ENCODE peak calls at places on chromosomes 2 and 18, in nine cellular contexts. A, Z, Q, U, C, B, F, X and L are unnamed samples.

GRCh38 chr2:201151127-201152074 is 31.5 kb upstream of the CASP10 start:
- DNase-seq in Q (no peak), A (no peak), C (peak; percentile 79), X (no peak), U (no peak), B (no peak), F (no peak), Z (peak; percentile 82), L (no peak)

GRCh38 chr2:30224147-30224546 is 7.2 kb upstream of the LBH start:
- DNase-seq in A (no peak), Q (no peak), Z (no peak), C (no peak), U (no peak), X (no peak), B (no peak), F (no peak), L (no peak)

GRCh38 chr2:15737314-15738224 is 145.9 kb downstream of the DDX1 start:
- DNase-seq in Z (no peak), Q (no peak), B (no peak), X (no peak), A (no peak), U (no peak), C (no peak), F (no peak), L (no peak)

GRCh38 chr18:71809711-71810110 is 734.4 kb downstream of the CBLN2 start:
- DNase-seq in F (no peak), C (no peak), B (no peak), A (no peak), Q (no peak), Z (no peak), X (no peak), U (no peak), L (no peak)

GRCh38 chr2:216807861-216808272 is 52.0 kb downstream of the TNP1 start:
- DNase-seq in B (no peak), Z (peak; percentile 1), U (no peak), Q (no peak), A (peak; percentile 81), C (peak; percentile 2), X (no peak), F (no peak), L (no peak)

GRCh38 chr18:21703241-21703820 is 1.2 kb downstream of the ABHD3 start:
- DNase-seq in Q (no peak), Z (no peak), F (no peak), A (no peak), C (no peak), U (no peak), B (no peak), X (no peak), L (peak; percentile 76)

GRCh38 chr2:191386938-191387536 is 141.8 kb downstream of the MYO1B start:
- DNase-seq in A (no peak), U (no peak), C (peak; percentile 66), Z (peak; percentile 77), F (no peak), Q (no peak), X (no peak), B (no peak), L (no peak)

GRCh38 chr2:15560404-15560987 is 638 bp downstream of the NBAS start:
- DNase-seq in U (peak; percentile 50), B (no peak), F (peak; percentile 11), A (no peak), Q (no peak), Z (peak; percentile 60), C (peak; percentile 32), X (no peak), L (no peak)

GRCh38 chr2:86371482-86372002 is 34.1 kb upstream of the REEP1 start:
- DNase-seq in B (no peak), Q (no peak), X (no peak), F (no peak), Z (no peak), C (no peak), U (no peak), A (no peak), L (no peak)

GRCh38 chr2:241850544-241851324 is 8.0 kb downstream of the PDCD1 start:
- DNase-seq in C (no peak), Z (no peak), X (no peak), F (no peak), U (no peak), Q (no peak), A (no peak), B (no peak), L (no peak)